ENCODE peak calls at places on chromosomes 6 and 20, in five cellular contexts. T is foreskin fibroblast, J is pancreas, N is lower lobe of right lung, B is GM12865. O is an unnamed sample.
A peak's percentile ranks its signal among the peaks of the same experiment; 100 is the strongest.

GRCh38 chr6:11964729-11965128 is 47.4 kb upstream of the HIVEP1 start:
- DNase-seq in T (no peak), J (no peak), N (no peak), B (no peak), O (no peak)

GRCh38 chr6:34817337-34817910 is 25.5 kb downstream of the BLTP3A start:
- DNase-seq in T (no peak), J (no peak), N (no peak), B (peak; percentile 10), O (no peak)

GRCh38 chr20:19137641-19138040 is 74.8 kb upstream of the SLC24A3 start:
- DNase-seq in T (no peak), J (no peak), N (no peak), B (no peak), O (no peak)

GRCh38 chr20:41573955-41574354 is 44.2 kb downstream of the CHD6 start:
- DNase-seq in T (no peak), J (no peak), N (no peak), B (no peak), O (no peak)

GRCh38 chr20:16258766-16259165 is 314.5 kb downstream of the KIF16B start:
- DNase-seq in T (no peak), J (no peak), N (no peak), B (no peak), O (no peak)

GRCh38 chr20:49562341-49563014 is 5.5 kb downstream of the PTGIS start:
- DNase-seq in T (peak; percentile 92), J (no peak), N (no peak), B (no peak), O (no peak)

GRCh38 chr6:20660534-20660933 is 126.3 kb downstream of the CDKAL1 start:
- DNase-seq in T (no peak), J (no peak), N (no peak), B (no peak), O (peak; percentile 64)

GRCh38 chr20:49787371-49788357 is 25.0 kb upstream of the SLC9A8 start:
- DNase-seq in T (no peak), J (no peak), N (no peak), B (no peak), O (no peak)

GRCh38 chr6:127121637-127121960 is 3.1 kb downstream of the RSPO3 start:
- DNase-seq in T (no peak), J (no peak), N (no peak), B (no peak), O (no peak)
- TF ChIP-seq CTCF in T (no peak), J (no peak), N (no peak), B (no peak), O (no peak)

GRCh38 chr6:3260772-3261517 is 2.2 kb downstream of the PSMG4 start:
- DNase-seq in T (no peak), J (no peak), N (no peak), B (no peak), O (no peak)
- H3K4me3 ChIP-seq in T (peak overlapping the region; percentile 86), J (no peak overlapping the region), N (no peak overlapping the region), B (peak overlapping the region; percentile 65), O (peak overlapping the region; percentile 91)

GRCh38 chr6:117188627-117189201 is 76.6 kb upstream of the VGLL2 start:
- DNase-seq in T (no peak), J (no peak), N (no peak), B (no peak), O (no peak)
- TF ChIP-seq CTCF in T (peak; percentile 35), J (no peak), N (no peak), B (peak; percentile 33), O (peak; percentile 60)

GRCh38 chr6:170289108-170289931 is 1.6 kb downstream of the DLL1 start:
- DNase-seq in T (no peak), J (no peak), N (no peak), B (no peak), O (no peak)
- H3K4me3 ChIP-seq in T (peak overlapping the region; percentile 51), J (peak overlapping the region; percentile 75), N (peak overlapping the region; percentile 84), B (peak overlapping the region; percentile 69), O (peak overlapping the region; percentile 72)

DNA sequence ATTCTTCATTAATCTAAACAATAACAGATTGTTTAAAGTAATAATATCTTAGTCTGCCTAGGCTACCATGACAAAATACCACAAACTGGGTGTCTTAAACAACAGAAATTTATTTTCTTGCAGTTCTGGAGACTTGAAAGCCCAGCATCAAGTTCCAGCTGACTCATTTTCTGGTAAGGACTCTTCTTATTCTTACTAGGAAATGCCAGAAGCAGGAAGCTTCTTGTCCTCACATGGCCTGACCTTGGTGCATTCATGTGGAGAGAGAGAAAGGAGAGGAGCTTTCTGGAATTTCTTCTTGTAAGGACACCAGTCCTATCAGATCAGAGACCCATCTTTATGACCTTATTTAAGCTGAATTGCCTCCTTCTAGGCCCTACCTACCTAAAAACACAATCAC is 110.5 kb downstream of the ANKRD60 start:
- DNase-seq in T (peak; percentile 73), J (no peak), N (no peak), B (no peak), O (no peak)
- TF ChIP-seq CTCF in T (no peak), J (no peak), N (no peak), B (no peak), O (no peak)

GRCh38 chr6:152981989-152982767 is 663 bp downstream of the FBXO5 start:
- DNase-seq in T (no peak), J (peak; percentile 37), N (no peak), B (peak; percentile 42), O (no peak)
- H3K4me3 ChIP-seq in T (peak overlapping the region; percentile 75), J (peak overlapping the region; percentile 68), N (peak overlapping the region; percentile 68), B (peak overlapping the region; percentile 94), O (peak overlapping the region; percentile 69)

GRCh38 chr20:8082025-8082424 is 50.0 kb upstream of the PLCB1 start:
- DNase-seq in T (no peak), J (no peak), N (no peak), B (no peak), O (no peak)
- TF ChIP-seq CTCF in T (peak; percentile 37), J (no peak), N (no peak), B (peak; percentile 21), O (peak; percentile 9)

DNA sequence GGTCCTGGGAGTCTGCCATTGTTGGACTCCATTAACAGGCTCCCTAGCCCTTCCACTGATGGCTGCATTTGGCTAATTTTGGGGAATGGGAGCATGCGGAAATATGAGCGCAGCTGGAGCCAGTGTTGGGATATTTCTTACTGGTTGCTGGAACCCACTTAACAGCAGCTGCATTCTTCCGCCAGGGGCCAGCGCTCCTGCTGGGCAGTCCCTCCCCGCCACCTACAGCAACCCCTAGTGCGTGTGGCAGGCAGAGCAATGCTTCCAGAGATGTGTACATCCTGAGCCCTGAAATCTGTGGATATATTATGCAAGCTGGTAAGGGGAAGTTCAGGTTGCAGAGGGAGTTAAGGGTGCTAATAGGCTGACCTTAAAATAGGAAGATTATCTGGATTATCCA is 16.4 kb downstream of the CST8 start:
- DNase-seq in T (no peak), J (no peak), N (no peak), B (no peak), O (no peak)
- H3K4me3 ChIP-seq in T (no peak overlapping the region), J (no peak overlapping the region), N (no peak overlapping the region), B (no peak overlapping the region), O (no peak overlapping the region)

GRCh38 chr6:31351734-31352496 is 5.1 kb downstream of the HLA-B start:
- DNase-seq in T (no peak), J (no peak), N (no peak), B (peak; percentile 51), O (no peak)
- TF ChIP-seq CTCF in T (no peak), J (no peak), N (no peak), B (no peak), O (no peak)